ENCODE peak calls at places on chromosomes 4 and X, in four cellular contexts. S is Peyer's patch, A is AG10803, O is endothelial cell of umbilical vein. M is an unnamed sample.

GRCh38 chr4:176569301-176569700 is 223.4 kb downstream of the VEGFC start:
- DNase-seq in A (no peak), S (no peak), O (peak; percentile 15), M (no peak)

GRCh38 chr4:107757860-107758476 is 37.9 kb upstream of the PAPSS1 start:
- DNase-seq in O (peak; percentile 36), S (no peak), A (peak; percentile 47), M (peak; percentile 67)

GRCh38 chr4:116303736-116304188 is 781.6 kb downstream of the TRAM1L1 start:
- DNase-seq in S (no peak), O (no peak), A (no peak), M (no peak)

GRCh38 chr4:186725422-186726149 is 1.9 kb upstream of the FAT1 start:
- DNase-seq in A (peak; percentile 86), S (no peak), O (peak; percentile 43), M (peak; percentile 88)

GRCh38 chrX:40671126-40671525 is 23.8 kb upstream of the CXorf38 start:
- DNase-seq in S (no peak), A (no peak), O (no peak), M (peak; percentile 9)

GRCh38 chr4:1981251-1982055 is 27.3 kb downstream of the NELFA start:
- DNase-seq in O (no peak), S (no peak), A (peak; percentile 11), M (peak; percentile 20)

GRCh38 chrX:56733459-56734046 is 4.5 kb downstream of the NBDY start:
- DNase-seq in S (peak; percentile 70), O (peak; percentile 51), A (peak; percentile 35), M (peak; percentile 73)

GRCh38 chrX:24231169-24231568 is 81.6 kb downstream of the ZFX start:
- DNase-seq in A (peak; percentile 87), S (no peak), O (peak; percentile 53), M (peak; percentile 75)

GRCh38 chr4:87912164-87913004 is 63.1 kb upstream of the SPP1 start:
- DNase-seq in S (no peak), A (no peak), O (peak; percentile 36), M (no peak)

GRCh38 chr4:123106741-123107140 is 184.3 kb upstream of the NUDT6 start:
- DNase-seq in A (no peak), O (no peak), S (no peak), M (no peak)

GRCh38 chrX:119292445-119292844 is 56.4 kb downstream of the PGRMC1 start:
- DNase-seq in A (no peak), O (no peak), S (no peak), M (no peak)
- TF ChIP-seq CTCF in A (peak; percentile 18), O (no peak), S (no peak), M (no peak)

DNA sequence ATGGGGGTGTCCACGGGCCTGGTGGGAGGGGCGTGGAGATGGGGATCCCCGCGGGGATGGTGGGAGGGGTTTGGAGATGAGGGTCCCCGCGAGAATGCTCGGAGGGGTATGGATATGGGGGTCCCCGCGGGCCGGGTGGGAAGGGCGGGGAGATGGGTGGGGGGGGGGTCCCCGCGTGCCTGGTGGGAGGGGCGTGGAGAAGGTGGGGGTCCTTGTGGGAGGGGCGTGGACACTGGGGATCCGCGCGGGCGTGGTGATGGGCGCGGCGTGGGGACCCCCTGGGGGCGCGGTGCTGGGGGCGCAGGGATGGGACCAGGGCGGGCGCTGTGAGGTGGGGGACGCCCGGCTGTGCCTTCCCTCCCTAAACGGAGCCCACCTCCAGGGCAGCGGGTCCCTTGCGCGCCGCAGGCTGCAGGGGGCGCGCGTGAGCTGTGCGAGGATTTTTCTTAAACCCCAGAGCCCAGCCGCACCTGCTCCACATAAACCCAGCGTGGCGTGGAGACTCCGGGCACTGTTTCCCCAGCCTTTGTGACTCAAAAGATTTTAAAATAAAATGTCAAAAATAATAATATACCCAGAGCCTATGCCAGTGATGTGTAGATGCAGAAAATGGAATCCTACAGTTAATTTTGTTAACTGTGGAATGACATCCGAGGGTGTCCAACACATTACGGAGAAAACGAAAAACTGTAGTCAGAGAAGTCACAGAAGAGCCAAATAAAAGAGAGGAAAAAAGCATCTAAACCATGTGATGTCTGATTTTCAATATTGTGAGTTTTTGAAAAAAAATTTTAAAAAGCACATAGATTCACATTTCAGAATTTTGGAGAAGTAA is 1.5 kb upstream of the ASMTL start:
- DNase-seq in O (peak; percentile 88), S (peak; percentile 84), A (peak; percentile 66), M (peak; percentile 86)
- H3K4me3 ChIP-seq in O (no peak overlapping the region), S (peak overlapping the region; percentile 75), A (peak overlapping the region; percentile 51), M (peak overlapping the region; percentile 19)

DNA sequence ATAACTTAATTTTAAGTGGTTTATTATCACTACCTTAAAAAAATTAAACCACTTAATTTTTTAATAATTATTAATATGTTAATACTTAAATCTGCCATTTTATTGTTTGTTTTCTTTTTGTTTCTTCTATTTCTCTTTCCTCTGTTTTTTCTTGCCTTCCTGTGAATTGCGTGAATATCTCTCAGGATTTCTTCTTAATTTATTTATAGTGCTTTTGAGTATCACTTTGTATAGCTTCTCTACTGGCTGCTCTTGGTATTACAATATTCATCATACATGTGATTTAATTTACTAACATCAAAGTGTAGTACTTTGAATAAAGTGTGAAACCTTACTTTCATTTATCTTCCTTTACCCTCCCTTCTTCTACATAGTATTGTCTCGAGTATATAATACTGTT is 349.5 kb upstream of the CPXCR1 start:
- DNase-seq in S (no peak), O (no peak), A (no peak), M (no peak)
- TF ChIP-seq CTCF in S (no peak), O (no peak), A (no peak), M (no peak)

DNA sequence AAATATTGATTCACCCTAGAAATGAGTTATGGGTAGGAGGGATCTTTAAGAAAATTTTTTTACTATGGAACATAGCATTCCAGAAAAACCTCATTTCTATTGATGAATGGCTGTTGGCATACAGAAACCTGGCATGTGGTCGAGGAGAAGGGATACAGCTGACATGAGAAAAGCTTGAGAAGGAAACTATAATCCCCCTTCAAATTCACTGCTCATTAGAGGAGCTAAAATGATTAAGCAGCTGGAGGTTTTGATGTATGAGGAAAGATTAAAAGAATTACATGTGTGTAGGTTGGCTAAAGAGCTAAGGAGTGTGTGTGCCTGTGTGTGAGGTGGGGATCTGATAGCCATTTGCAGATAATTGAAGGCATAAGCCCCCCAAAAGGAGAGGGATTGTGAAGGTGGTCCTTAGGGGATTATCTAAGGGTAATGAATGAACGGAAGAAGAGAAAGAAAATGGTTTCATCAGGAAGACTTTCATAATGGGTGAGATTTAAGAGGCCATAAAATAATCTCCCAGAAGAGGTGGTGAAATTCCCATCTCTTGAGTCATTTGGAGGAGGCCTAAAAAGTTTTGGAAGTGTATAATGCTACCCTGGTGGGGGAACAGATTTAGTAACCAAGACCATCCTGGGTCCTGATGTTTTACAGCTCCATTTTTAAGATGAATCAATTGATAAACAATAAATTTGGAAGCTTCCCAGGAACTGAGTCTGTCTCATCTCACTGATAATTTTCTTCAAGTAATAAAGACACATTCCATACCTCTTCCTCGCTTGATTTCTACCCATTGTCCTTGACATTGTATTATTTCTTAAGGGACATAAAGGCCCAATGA is 272.1 kb upstream of the HAND2 start:
- DNase-seq in S (no peak), O (no peak), A (peak; percentile 63), M (peak; percentile 8)
- H3K4me3 ChIP-seq in S (no peak overlapping the region), O (no peak overlapping the region), A (no peak overlapping the region), M (no peak overlapping the region)

GRCh38 chr4:188903995-188904394 is 764.8 kb downstream of the TRIML1 start:
- DNase-seq in A (no peak), S (no peak), O (no peak), M (no peak)
- TF ChIP-seq CTCF in A (no peak), S (no peak), O (no peak), M (no peak)

GRCh38 chr4:168731006-168731636 is 234.3 kb downstream of the PALLD start:
- DNase-seq in O (no peak), S (no peak), A (no peak), M (peak; percentile 72)
- H3K4me3 ChIP-seq in O (no peak overlapping the region), S (no peak overlapping the region), A (no peak overlapping the region), M (no peak overlapping the region)